ENCODE peak calls at places on chromosomes 12 and 14, in four cellular contexts. One of them, this sample, is unnamed.
A peak's percentile ranks its signal among the peaks of the same experiment; 100 is the strongest.

GRCh38 chr14:92584221-92584620 is 70.6 kb downstream of the RIN3 start:
- DNase-seq in central memory CD4-positive, alpha-beta T cell: no peak
- DNase-seq in epithelial cell of esophagus: no peak
- DNase-seq in NCI-H1417 treated with DMSO at 0.1 percent for 48 hours: no peak
- DNase-seq in this sample: no peak

GRCh38 chr12:69653703-69654102 is 43.0 kb upstream of the LRRC10 start:
- DNase-seq in NCI-H1417 treated with DMSO at 0.1 percent for 48 hours: no peak
- DNase-seq in central memory CD4-positive, alpha-beta T cell: no peak
- DNase-seq in epithelial cell of esophagus: peak; percentile 83
- DNase-seq in this sample: no peak

GRCh38 chr14:61177279-61178225 is 103.6 kb downstream of the TMEM30B start:
- DNase-seq in NCI-H1417 treated with DMSO at 0.1 percent for 48 hours: no peak
- DNase-seq in central memory CD4-positive, alpha-beta T cell: no peak
- DNase-seq in epithelial cell of esophagus: peak; percentile 77
- DNase-seq in this sample: peak; percentile 49

GRCh38 chr12:102948941-102949352 is 8.5 kb upstream of the ASCL1 start:
- DNase-seq in central memory CD4-positive, alpha-beta T cell: peak; percentile 9
- DNase-seq in NCI-H1417 treated with DMSO at 0.1 percent for 48 hours: peak; percentile 55
- DNase-seq in epithelial cell of esophagus: peak; percentile 47
- DNase-seq in this sample: peak; percentile 64

GRCh38 chr12:107134558-107134957 is 41.2 kb upstream of the CRY1 start:
- DNase-seq in central memory CD4-positive, alpha-beta T cell: peak; percentile 50
- DNase-seq in epithelial cell of esophagus: no peak
- DNase-seq in NCI-H1417 treated with DMSO at 0.1 percent for 48 hours: no peak
- DNase-seq in this sample: peak; percentile 54

GRCh38 chr14:51464411-51464810 is 187.3 kb upstream of the FRMD6 start:
- DNase-seq in central memory CD4-positive, alpha-beta T cell: no peak
- DNase-seq in NCI-H1417 treated with DMSO at 0.1 percent for 48 hours: no peak
- DNase-seq in epithelial cell of esophagus: no peak
- DNase-seq in this sample: no peak

GRCh38 chr12:30928356-30929264 is 2.1 kb downstream of the TSPAN11 start:
- DNase-seq in epithelial cell of esophagus: no peak
- DNase-seq in central memory CD4-positive, alpha-beta T cell: no peak
- DNase-seq in NCI-H1417 treated with DMSO at 0.1 percent for 48 hours: no peak
- DNase-seq in this sample: no peak

GRCh38 chr12:88591343-88591742 is 11.1 kb upstream of the KITLG start:
- DNase-seq in NCI-H1417 treated with DMSO at 0.1 percent for 48 hours: no peak
- DNase-seq in central memory CD4-positive, alpha-beta T cell: no peak
- DNase-seq in epithelial cell of esophagus: no peak
- DNase-seq in this sample: peak; percentile 35

GRCh38 chr12:53596920-53597363 is 29.2 kb downstream of the ATF7 start:
- DNase-seq in NCI-H1417 treated with DMSO at 0.1 percent for 48 hours: no peak
- DNase-seq in central memory CD4-positive, alpha-beta T cell: no peak
- DNase-seq in epithelial cell of esophagus: no peak
- DNase-seq in this sample: no peak

GRCh38 chr12:38904932-38905479 is 385 bp downstream of the CPNE8 start:
- DNase-seq in NCI-H1417 treated with DMSO at 0.1 percent for 48 hours: no peak
- DNase-seq in central memory CD4-positive, alpha-beta T cell: peak; percentile 50
- DNase-seq in epithelial cell of esophagus: peak; percentile 88
- DNase-seq in this sample: peak; percentile 91

GRCh38 chr14:31898835-31899528 is 178.1 kb upstream of the ARHGAP5 start:
- DNase-seq in epithelial cell of esophagus: peak; percentile 55
- DNase-seq in NCI-H1417 treated with DMSO at 0.1 percent for 48 hours: no peak
- DNase-seq in central memory CD4-positive, alpha-beta T cell: no peak
- DNase-seq in this sample: peak; percentile 21

GRCh38 chr12:26434299-26434915 is 239.0 kb downstream of the SSPN start:
- DNase-seq in NCI-H1417 treated with DMSO at 0.1 percent for 48 hours: peak; percentile 72
- DNase-seq in epithelial cell of esophagus: peak; percentile 79
- DNase-seq in central memory CD4-positive, alpha-beta T cell: no peak
- DNase-seq in this sample: peak; percentile 90

GRCh38 chr12:19719650-19720049 is 280.4 kb downstream of the AEBP2 start:
- DNase-seq in NCI-H1417 treated with DMSO at 0.1 percent for 48 hours: no peak
- DNase-seq in central memory CD4-positive, alpha-beta T cell: no peak
- DNase-seq in epithelial cell of esophagus: no peak
- DNase-seq in this sample: no peak

GRCh38 chr14:31788340-31788739 is 227.1 kb downstream of the NUBPL start:
- DNase-seq in epithelial cell of esophagus: no peak
- DNase-seq in NCI-H1417 treated with DMSO at 0.1 percent for 48 hours: no peak
- DNase-seq in central memory CD4-positive, alpha-beta T cell: no peak
- DNase-seq in this sample: peak; percentile 19

GRCh38 chr12:76586764-76587395 is 27.3 kb upstream of the OSBPL8 start:
- DNase-seq in NCI-H1417 treated with DMSO at 0.1 percent for 48 hours: no peak
- DNase-seq in epithelial cell of esophagus: peak; percentile 67
- DNase-seq in central memory CD4-positive, alpha-beta T cell: peak; percentile 53
- DNase-seq in this sample: peak; percentile 60

GRCh38 chr12:119681953-119682352 is 14.0 kb downstream of the PRKAB1 start:
- DNase-seq in epithelial cell of esophagus: peak; percentile 10
- DNase-seq in central memory CD4-positive, alpha-beta T cell: no peak
- DNase-seq in NCI-H1417 treated with DMSO at 0.1 percent for 48 hours: no peak
- DNase-seq in this sample: no peak

GRCh38 chr14:49621114-49621881 is 699 bp downstream of the MGAT2 start:
- DNase-seq in epithelial cell of esophagus: no peak
- DNase-seq in NCI-H1417 treated with DMSO at 0.1 percent for 48 hours: peak; percentile 15
- DNase-seq in central memory CD4-positive, alpha-beta T cell: no peak
- DNase-seq in this sample: peak; percentile 43

GRCh38 chr14:76395161-76395560 is 19.2 kb downstream of the ESRRB start:
- DNase-seq in epithelial cell of esophagus: no peak
- DNase-seq in central memory CD4-positive, alpha-beta T cell: no peak
- DNase-seq in NCI-H1417 treated with DMSO at 0.1 percent for 48 hours: no peak
- DNase-seq in this sample: no peak

GRCh38 chr14:48936352-48936751 is 649.8 kb downstream of the RPS29 start:
- DNase-seq in central memory CD4-positive, alpha-beta T cell: no peak
- DNase-seq in epithelial cell of esophagus: peak; percentile 2
- DNase-seq in NCI-H1417 treated with DMSO at 0.1 percent for 48 hours: no peak
- DNase-seq in this sample: peak; percentile 60

GRCh38 chr12:132661972-132662371 is 25.2 kb downstream of the POLE start:
- DNase-seq in epithelial cell of esophagus: no peak
- DNase-seq in NCI-H1417 treated with DMSO at 0.1 percent for 48 hours: no peak
- DNase-seq in central memory CD4-positive, alpha-beta T cell: no peak
- DNase-seq in this sample: no peak

GRCh38 chr14:105069887-105070759 is 4.9 kb upstream of the GPR132 start:
- DNase-seq in epithelial cell of esophagus: no peak
- DNase-seq in NCI-H1417 treated with DMSO at 0.1 percent for 48 hours: no peak
- DNase-seq in central memory CD4-positive, alpha-beta T cell: no peak
- DNase-seq in this sample: no peak

GRCh38 chr12:116142936-116143882 is 134.3 kb downstream of the MED13L start:
- DNase-seq in central memory CD4-positive, alpha-beta T cell: no peak
- DNase-seq in NCI-H1417 treated with DMSO at 0.1 percent for 48 hours: no peak
- DNase-seq in epithelial cell of esophagus: peak; percentile 79
- DNase-seq in this sample: peak; percentile 93